ENCODE peak calls at places on chromosomes 11 and 22, in four cellular contexts. One of them, this sample, is unnamed.
A peak's percentile ranks its signal among the peaks of the same experiment; 100 is the strongest.

GRCh38 chr11:19849107-19849789 is 136.6 kb downstream of the NAV2 start:
- DNase-seq in AG10803: peak; percentile 69
- DNase-seq in heart right ventricle: no peak
- DNase-seq in H9: no peak
- DNase-seq in this sample: peak; percentile 45

GRCh38 chr11:129372609-129373488 is 2.8 kb upstream of the BARX2 start:
- DNase-seq in AG10803: no peak
- DNase-seq in heart right ventricle: no peak
- DNase-seq in H9: peak; percentile 61
- DNase-seq in this sample: no peak

GRCh38 chr11:133669371-133670046 is 137.2 kb upstream of the OPCML start:
- DNase-seq in AG10803: no peak
- DNase-seq in heart right ventricle: no peak
- DNase-seq in H9: peak; percentile 58
- DNase-seq in this sample: no peak

GRCh38 chr11:62832346-62833234 is at the start of gene TEX54:
- DNase-seq in AG10803: peak; percentile 24
- DNase-seq in heart right ventricle: peak; percentile 26
- DNase-seq in H9: no peak
- DNase-seq in this sample: peak; percentile 38

GRCh38 chr11:44557464-44557863 is 8.0 kb upstream of the CD82 start:
- DNase-seq in AG10803: no peak
- DNase-seq in heart right ventricle: no peak
- DNase-seq in H9: no peak
- DNase-seq in this sample: no peak

GRCh38 chr11:60744114-60744513 is 12.6 kb upstream of the MS4A15 start:
- DNase-seq in AG10803: no peak
- DNase-seq in heart right ventricle: no peak
- DNase-seq in H9: no peak
- DNase-seq in this sample: no peak

GRCh38 chr11:73233211-73233610 is 15.1 kb downstream of the P2RY2 start:
- DNase-seq in AG10803: no peak
- DNase-seq in heart right ventricle: no peak
- DNase-seq in H9: peak; percentile 9
- DNase-seq in this sample: no peak

GRCh38 chr11:67732045-67732787 is 57.8 kb upstream of the ALDH3B2 start:
- DNase-seq in AG10803: no peak
- DNase-seq in heart right ventricle: no peak
- DNase-seq in H9: peak; percentile 45
- DNase-seq in this sample: no peak

GRCh38 chr11:815675-816432 is 2.9 kb upstream of the PNPLA2 start:
- DNase-seq in AG10803: no peak
- DNase-seq in heart right ventricle: no peak
- DNase-seq in H9: no peak
- DNase-seq in this sample: no peak

DNA sequence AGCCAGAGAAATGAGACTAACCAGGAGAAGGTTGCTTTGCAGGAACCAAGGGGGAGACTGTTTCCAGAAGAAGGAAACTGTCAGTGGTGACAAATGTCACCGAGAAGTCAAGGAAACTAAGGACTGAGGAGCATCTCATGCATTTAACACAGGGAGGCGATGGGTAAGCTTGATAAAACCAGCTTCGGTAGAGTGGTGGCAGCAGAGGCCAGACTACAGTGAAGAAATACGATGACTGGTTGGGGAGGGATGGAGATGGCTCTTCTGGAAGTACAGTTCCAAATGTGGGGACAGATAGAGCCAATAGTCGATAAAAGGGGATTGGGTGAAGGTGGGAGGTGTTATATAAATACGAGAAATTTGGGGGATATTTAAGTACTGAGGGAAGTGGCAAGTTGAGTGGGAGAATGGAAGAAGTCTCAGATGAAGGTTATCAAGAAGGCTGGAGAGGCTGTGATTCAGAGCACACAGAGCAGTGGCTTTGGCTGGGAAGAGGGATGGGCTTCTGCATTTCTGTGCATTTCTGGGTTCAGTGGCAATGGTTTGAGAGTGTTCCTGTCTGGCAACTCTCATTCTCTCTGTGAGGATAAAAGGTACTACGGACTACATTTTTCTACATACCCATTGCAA is 29.2 kb downstream of the SC5D start:
- DNase-seq in AG10803: peak; percentile 37
- DNase-seq in heart right ventricle: peak; percentile 23
- DNase-seq in H9: peak; percentile 67
- DNase-seq in this sample: no peak
- TF ChIP-seq CTCF in AG10803: peak; percentile 50
- TF ChIP-seq CTCF in heart right ventricle: peak; percentile 16
- TF ChIP-seq CTCF in H9: peak; percentile 66
- TF ChIP-seq CTCF in this sample: peak; percentile 62

GRCh38 chr11:17906436-17906835 is 106.4 kb downstream of the SERGEF start:
- DNase-seq in AG10803: no peak
- DNase-seq in heart right ventricle: no peak
- DNase-seq in H9: peak; percentile 85
- DNase-seq in this sample: no peak
- TF ChIP-seq CTCF in AG10803: peak; percentile 8
- TF ChIP-seq CTCF in heart right ventricle: no peak
- TF ChIP-seq CTCF in H9: peak; percentile 77
- TF ChIP-seq CTCF in this sample: peak; percentile 19

GRCh38 chr11:10650630-10651029 is 42.9 kb downstream of the IRAG1 start:
- DNase-seq in AG10803: no peak
- DNase-seq in heart right ventricle: no peak
- DNase-seq in H9: no peak
- DNase-seq in this sample: no peak

GRCh38 chr11:10654211-10655150 is 39.1 kb downstream of the IRAG1 start:
- DNase-seq in AG10803: peak; percentile 66
- DNase-seq in heart right ventricle: no peak
- DNase-seq in H9: no peak
- DNase-seq in this sample: no peak

GRCh38 chr11:10653242-10653641 is 40.3 kb downstream of the IRAG1 start:
- DNase-seq in AG10803: peak; percentile 42
- DNase-seq in heart right ventricle: no peak
- DNase-seq in H9: no peak
- DNase-seq in this sample: no peak

GRCh38 chr11:10650166-10650565 is 43.4 kb downstream of the IRAG1 start:
- DNase-seq in AG10803: no peak
- DNase-seq in heart right ventricle: no peak
- DNase-seq in H9: no peak
- DNase-seq in this sample: no peak

DNA sequence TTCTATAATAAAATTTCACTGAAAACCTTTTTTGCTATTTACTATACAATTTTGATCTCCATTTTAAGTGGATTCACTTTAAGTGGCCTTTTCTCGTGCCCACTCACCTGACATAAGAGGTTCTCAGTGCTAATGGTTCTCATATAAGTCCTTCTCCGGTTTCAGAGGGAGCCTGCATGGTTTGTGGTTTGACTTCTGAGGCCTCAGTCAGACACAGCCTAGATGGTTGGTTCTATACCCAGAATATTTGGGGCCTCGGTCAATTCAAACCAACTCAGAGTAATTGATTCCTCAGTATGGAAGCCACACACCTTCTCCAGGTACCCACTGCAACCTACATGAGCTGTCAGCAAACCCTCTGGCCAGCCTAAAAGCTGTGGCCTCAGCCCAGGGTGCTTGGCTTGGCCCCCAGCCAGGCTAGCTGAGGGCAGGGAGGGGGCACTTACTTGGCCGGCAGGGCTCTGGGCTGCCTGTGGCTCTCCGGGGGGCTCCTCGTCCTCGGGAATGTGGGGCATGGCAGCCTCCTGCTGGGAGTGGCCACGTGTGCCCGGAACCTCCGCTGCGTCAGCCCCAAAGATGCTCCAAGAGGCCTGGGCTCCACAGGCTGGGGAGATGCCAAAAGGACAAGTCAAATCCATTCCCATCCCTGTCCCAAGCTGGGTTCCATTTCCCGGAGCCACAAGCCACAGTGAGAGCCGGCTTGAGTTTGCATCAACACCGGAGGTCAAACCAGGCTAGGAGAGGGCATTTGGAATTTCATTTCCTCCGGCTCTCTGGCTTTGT is 41.8 kb downstream of the IRAG1 start:
- DNase-seq in AG10803: no peak
- DNase-seq in heart right ventricle: no peak
- DNase-seq in H9: no peak
- DNase-seq in this sample: peak; percentile 49
- TF ChIP-seq CTCF in AG10803: no peak
- TF ChIP-seq CTCF in heart right ventricle: no peak
- TF ChIP-seq CTCF in H9: no peak
- TF ChIP-seq CTCF in this sample: no peak

DNA sequence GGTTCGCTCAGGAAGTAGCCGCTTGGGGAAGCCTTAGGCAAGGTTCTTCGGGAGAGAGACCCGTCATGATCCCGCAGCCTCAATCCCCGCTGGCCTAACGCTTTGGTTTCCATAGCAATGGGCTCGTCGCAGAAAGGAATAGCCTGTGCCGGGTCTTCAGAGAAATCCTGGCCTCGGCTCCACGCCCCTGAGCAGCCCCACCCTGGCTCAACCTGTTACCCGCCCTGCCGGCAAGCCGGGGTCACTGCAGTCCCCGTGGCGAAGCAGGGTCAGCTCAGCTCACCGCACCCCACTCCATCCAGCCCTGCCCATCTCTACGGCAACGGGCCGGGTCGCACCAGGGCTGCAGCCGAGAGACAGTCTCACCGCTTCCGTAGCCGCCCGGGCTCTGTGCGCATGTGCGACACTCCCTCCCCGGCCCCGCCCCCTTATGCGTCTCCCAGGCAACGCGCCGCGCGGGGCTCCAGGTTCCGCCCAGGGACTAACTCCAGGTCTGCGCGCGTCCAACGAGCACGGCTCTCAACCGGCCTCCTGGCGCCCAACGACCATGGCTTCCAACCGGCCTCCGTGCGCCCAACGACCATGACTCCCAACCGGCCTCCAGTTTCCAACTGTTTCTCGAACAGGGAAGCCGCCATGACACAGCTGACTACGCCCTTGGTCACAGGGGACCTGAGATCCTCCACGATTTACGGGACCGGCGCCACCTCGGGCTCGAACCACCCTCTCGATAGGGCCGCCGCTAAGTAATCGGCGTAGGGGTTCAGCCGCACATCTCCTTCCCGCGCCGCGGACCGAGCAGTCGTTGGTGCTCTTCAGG is at the start of gene DUSP18:
- DNase-seq in AG10803: peak; percentile 82
- DNase-seq in heart right ventricle: peak; percentile 92
- DNase-seq in H9: peak; percentile 98
- DNase-seq in this sample: peak; percentile 95
- TF ChIP-seq CTCF in AG10803: peak; percentile 38
- TF ChIP-seq CTCF in heart right ventricle: peak; percentile 30
- TF ChIP-seq CTCF in H9: peak; percentile 71
- TF ChIP-seq CTCF in this sample: peak; percentile 17

GRCh38 chr11:85182437-85183109 is 444.6 kb downstream of the DLG2 start:
- DNase-seq in AG10803: peak; percentile 3
- DNase-seq in heart right ventricle: no peak
- DNase-seq in H9: peak; percentile 45
- DNase-seq in this sample: no peak
- TF ChIP-seq CTCF in AG10803: peak; percentile 36
- TF ChIP-seq CTCF in heart right ventricle: no peak
- TF ChIP-seq CTCF in H9: peak; percentile 72
- TF ChIP-seq CTCF in this sample: peak; percentile 16

GRCh38 chr22:37907036-37907954 is 1.2 kb downstream of the MICALL1 start:
- DNase-seq in AG10803: peak; percentile 36
- DNase-seq in heart right ventricle: no peak
- DNase-seq in H9: no peak
- DNase-seq in this sample: no peak
- TF ChIP-seq CTCF in AG10803: no peak
- TF ChIP-seq CTCF in heart right ventricle: no peak
- TF ChIP-seq CTCF in H9: no peak
- TF ChIP-seq CTCF in this sample: no peak

GRCh38 chr22:19351604-19352003 is 60.1 kb upstream of the CLTCL1 start:
- DNase-seq in AG10803: no peak
- DNase-seq in heart right ventricle: no peak
- DNase-seq in H9: no peak
- DNase-seq in this sample: no peak

GRCh38 chr22:19352217-19352616 is 60.7 kb upstream of the CLTCL1 start:
- DNase-seq in AG10803: no peak
- DNase-seq in heart right ventricle: no peak
- DNase-seq in H9: no peak
- DNase-seq in this sample: peak; percentile 6

GRCh38 chr22:19352766-19353165 is 61.2 kb upstream of the CLTCL1 start:
- DNase-seq in AG10803: no peak
- DNase-seq in heart right ventricle: no peak
- DNase-seq in H9: no peak
- DNase-seq in this sample: peak; percentile 6

GRCh38 chr22:19354201-19354600 is 62.7 kb upstream of the CLTCL1 start:
- DNase-seq in AG10803: no peak
- DNase-seq in heart right ventricle: no peak
- DNase-seq in H9: no peak
- DNase-seq in this sample: no peak

GRCh38 chr22:19353363-19354131 is 62.0 kb upstream of the CLTCL1 start:
- DNase-seq in AG10803: no peak
- DNase-seq in heart right ventricle: no peak
- DNase-seq in H9: no peak
- DNase-seq in this sample: no peak
- TF ChIP-seq CTCF in AG10803: no peak
- TF ChIP-seq CTCF in heart right ventricle: no peak
- TF ChIP-seq CTCF in H9: no peak
- TF ChIP-seq CTCF in this sample: no peak

GRCh38 chr11:118176400-118177134 is at the start of gene SCN2B:
- DNase-seq in AG10803: no peak
- DNase-seq in heart right ventricle: no peak
- DNase-seq in H9: no peak
- DNase-seq in this sample: no peak
- TF ChIP-seq CTCF in AG10803: no peak
- TF ChIP-seq CTCF in heart right ventricle: no peak
- TF ChIP-seq CTCF in H9: no peak
- TF ChIP-seq CTCF in this sample: no peak

GRCh38 chr22:44914026-44914721 is 95.6 kb downstream of the PHF21B start:
- DNase-seq in AG10803: no peak
- DNase-seq in heart right ventricle: no peak
- DNase-seq in H9: no peak
- DNase-seq in this sample: no peak
- TF ChIP-seq CTCF in AG10803: no peak
- TF ChIP-seq CTCF in heart right ventricle: no peak
- TF ChIP-seq CTCF in H9: no peak
- TF ChIP-seq CTCF in this sample: no peak

DNA sequence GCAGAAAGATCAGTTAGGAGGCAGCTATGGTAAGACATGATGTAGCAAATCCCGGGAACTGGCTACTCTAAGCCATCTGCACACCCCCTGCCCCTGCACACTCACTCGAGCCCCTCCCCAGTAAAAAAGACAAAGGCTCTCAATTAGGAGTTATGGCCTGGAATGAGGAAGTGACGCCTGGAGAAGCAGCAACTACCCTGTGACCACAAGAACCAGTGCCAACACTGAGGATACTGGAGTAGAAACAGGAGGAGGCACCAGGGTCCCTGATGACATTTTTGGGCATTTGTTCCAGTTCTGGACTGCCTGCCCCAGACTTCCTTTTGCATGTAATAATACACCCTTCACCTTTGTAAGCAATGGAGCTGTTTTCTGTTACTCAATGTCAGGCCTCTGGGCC is 30.0 kb upstream of the HMGXB4 start:
- DNase-seq in AG10803: no peak
- DNase-seq in heart right ventricle: no peak
- DNase-seq in H9: no peak
- DNase-seq in this sample: no peak
- TF ChIP-seq CTCF in AG10803: no peak
- TF ChIP-seq CTCF in heart right ventricle: no peak
- TF ChIP-seq CTCF in H9: no peak
- TF ChIP-seq CTCF in this sample: no peak

This sample was measured in heart left ventricle.